ENCODE peak calls at places on chromosomes 16 and 17, in eight cellular contexts. Y is DND-41; T is activated CD8-positive, alpha-beta T cell treated with anti-CD3 and anti-CD28 coated beads for 36 hours; A is GM12864; O is A549; Q is AG09309; J is IMR-90; E is pancreas. M is an unnamed sample.

GRCh38 chr17:15453246-15453645 is 14.2 kb downstream of the CDRT4 start:
- DNase-seq in Y (no peak), Q (peak; percentile 34), T (no peak), O (no peak), J (peak; percentile 29), A (no peak), E (no peak), M (no peak)

GRCh38 chr16:27483624-27484023 is 66.1 kb downstream of the GTF3C1 start:
- DNase-seq in E (peak; percentile 18), Y (no peak), Q (no peak), T (no peak), J (no peak), O (no peak), A (no peak), M (no peak)

GRCh38 chr16:397135-397661 is at the start of gene NME4:
- DNase-seq in O (peak; percentile 37), Q (no peak), A (no peak), T (peak; percentile 21), J (no peak), E (no peak), Y (peak; percentile 52), M (peak; percentile 74)

GRCh38 chr16:31477220-31478216 is 5.4 kb upstream of the SLC5A2 start:
- DNase-seq in O (peak; percentile 21), Y (peak; percentile 67), E (peak; percentile 84), A (no peak), J (no peak), Q (no peak), T (peak; percentile 60), M (peak; percentile 71)

GRCh38 chr16:86566966-86567700 is 504 bp downstream of the FOXC2 start:
- DNase-seq in J (peak; percentile 62), A (no peak), E (no peak), Y (no peak), O (peak; percentile 48), Q (no peak), T (no peak), M (no peak)

GRCh38 chr17:50687200-50688066 is 20.3 kb downstream of the ANKRD40 start:
- DNase-seq in O (no peak), A (no peak), T (no peak), Q (no peak), Y (no peak), J (no peak), E (no peak), M (peak; percentile 16)

GRCh38 chr16:31423241-31423640 is 4.9 kb downstream of the COX6A2 start:
- DNase-seq in E (no peak), A (no peak), T (no peak), O (no peak), Q (no peak), J (no peak), Y (no peak), M (no peak)

GRCh38 chr16:79897444-79898146 is 297.1 kb upstream of the MAF start:
- DNase-seq in T (no peak), Q (no peak), A (no peak), O (peak; percentile 44), E (no peak), J (no peak), Y (no peak), M (no peak)

GRCh38 chr16:75506567-75506966 is 11.3 kb upstream of the CHST6 start:
- DNase-seq in Q (peak; percentile 95), E (no peak), T (no peak), O (peak; percentile 73), A (no peak), J (peak; percentile 59), Y (no peak), M (no peak)

GRCh38 chr17:42472709-42473521 is 14.2 kb downstream of the ATP6V0A1 start:
- DNase-seq in Y (no peak), T (no peak), O (peak; percentile 45), Q (peak; percentile 74), J (peak; percentile 93), E (no peak), A (no peak), M (no peak)

GRCh38 chr16:16175296-16175695 is 48.0 kb downstream of the ABCC6 start:
- DNase-seq in Y (no peak), E (peak; percentile 23), O (no peak), A (no peak), T (no peak), J (no peak), Q (no peak), M (no peak)

GRCh38 chr16:12257926-12258561 is 281.5 kb downstream of the SNX29 start:
- DNase-seq in O (peak; percentile 16), T (no peak), A (no peak), Q (no peak), E (no peak), J (no peak), Y (no peak), M (no peak)
- TF ChIP-seq CTCF in O (no peak), T (no peak), A (no peak), Q (no peak), E (no peak), J (peak; percentile 6), Y (no peak), M (no peak)

GRCh38 chr16:2967211-2967631 is 1.9 kb upstream of the PAQR4 start:
- DNase-seq in A (no peak), Y (no peak), T (no peak), O (no peak), J (no peak), E (no peak), Q (no peak), M (no peak)
- TF ChIP-seq CTCF in A (no peak), Y (no peak), T (no peak), O (no peak), J (no peak), E (no peak), Q (no peak), M (no peak)

GRCh38 chr16:11498683-11499082 is 88.0 kb downstream of the LITAF start:
- DNase-seq in J (no peak), T (no peak), O (no peak), E (no peak), Q (no peak), A (no peak), Y (no peak), M (no peak)

GRCh38 chr16:11495066-11495407 is 91.7 kb downstream of the LITAF start:
- DNase-seq in E (no peak), Q (no peak), T (no peak), A (no peak), O (no peak), J (no peak), Y (no peak), M (no peak)

GRCh38 chr16:11497851-11498289 is 88.8 kb downstream of the LITAF start:
- DNase-seq in Q (no peak), O (peak; percentile 81), A (no peak), E (no peak), T (peak; percentile 26), Y (peak; percentile 16), J (peak; percentile 39), M (no peak)

GRCh38 chr16:11499295-11500089 is 87.2 kb downstream of the LITAF start:
- DNase-seq in Q (no peak), J (no peak), A (no peak), E (no peak), Y (no peak), T (no peak), O (peak; percentile 75), M (no peak)

DNA sequence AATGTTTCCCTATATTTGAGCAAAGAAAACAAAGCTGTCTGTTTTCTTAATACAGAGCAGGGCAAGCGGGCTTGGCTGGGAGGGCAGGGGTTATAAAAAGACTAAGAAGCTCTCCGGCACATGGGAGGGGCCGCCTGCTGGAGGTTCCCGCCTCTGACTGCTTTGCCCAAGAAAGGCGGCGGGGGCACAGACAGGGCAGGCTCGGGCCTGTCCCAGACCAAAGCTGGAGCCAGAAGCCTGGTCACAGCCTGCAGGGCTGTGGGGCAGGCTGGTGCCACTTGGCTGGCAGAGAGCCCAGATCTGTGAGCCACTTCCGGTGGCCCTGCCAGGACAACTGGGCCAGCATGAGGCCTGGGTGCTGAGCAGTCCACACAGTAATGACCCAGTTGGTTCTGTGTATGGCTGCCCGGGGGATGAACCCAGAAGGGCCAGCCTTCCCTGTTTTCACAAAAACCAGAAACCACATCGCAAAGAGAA is 89.4 kb downstream of the LITAF start:
- DNase-seq in J (peak; percentile 56), A (no peak), T (peak; percentile 48), Q (peak; percentile 18), O (peak; percentile 92), Y (peak; percentile 41), E (peak; percentile 89), M (no peak)
- TF ChIP-seq CTCF in J (peak; percentile 5), A (no peak), T (no peak), Q (peak; percentile 24), O (no peak), Y (no peak), E (no peak), M (no peak)

GRCh38 chr17:45234641-45235040 is 13.0 kb downstream of the FMNL1 start:
- DNase-seq in Q (no peak), T (peak; percentile 64), J (no peak), O (peak; percentile 66), A (no peak), Y (peak; percentile 66), E (no peak), M (peak; percentile 63)
- TF ChIP-seq CTCF in Q (peak; percentile 18), T (peak; percentile 50), J (peak; percentile 11), O (peak; percentile 52), A (peak; percentile 69), Y (peak; percentile 68), E (no peak), M (peak; percentile 42)

GRCh38 chr17:4554997-4555799 is at the start of gene MYBBP1A:
- DNase-seq in A (peak; percentile 89), E (peak; percentile 99), O (peak; percentile 97), T (peak; percentile 98), J (peak; percentile 92), Q (peak; percentile 60), Y (peak; percentile 98), M (peak; percentile 100)
- TF ChIP-seq CTCF in A (peak; percentile 23), E (no peak), O (no peak), T (no peak), J (peak; percentile 23), Q (peak; percentile 42), Y (peak; percentile 49), M (no peak)